ENCODE peak calls at places on chromosomes 5 and 9, in eight cellular contexts. Y is foreskin fibroblast; W is BJ; U is fibroblast of the aortic adventitia; M is heart left ventricle; C is AG09319; B is mesothelial cell of epicardium; V is CD8-positive, alpha-beta T cell. K is an unnamed sample.

GRCh38 chr5:127562252-127562651 is 44.8 kb downstream of the PRRC1 start:
- DNase-seq in Y (peak), W (no peak), U (peak), M (peak), C (no peak), B (no peak), V (no peak), K (peak)

GRCh38 chr5:55533806-55534435 is 843 bp downstream of the PLPP1 start:
- DNase-seq in Y (peak), W (no peak), U (peak), M (no peak), C (no peak), B (peak), V (no peak), K (peak)

GRCh38 chr5:82440041-82440440 is 161.9 kb upstream of the RPS23 start:
- DNase-seq in Y (no peak), W (no peak), U (peak), M (no peak), C (no peak), B (no peak), V (no peak), K (peak)

GRCh38 chr9:21964925-21965385 is 29.2 kb downstream of the CDKN2A start:
- DNase-seq in Y (peak), W (no peak), U (peak), M (no peak), C (no peak), B (no peak), V (peak), K (peak)

GRCh38 chr5:150075806-150076205 is 10.5 kb downstream of the CSF1R start:
- DNase-seq in Y (peak), W (no peak), U (no peak), M (no peak), C (no peak), B (no peak), V (no peak), K (no peak)

GRCh38 chr9:35488019-35488418 is 1.9 kb upstream of the RUSC2 start:
- DNase-seq in Y (peak), W (no peak), U (no peak), M (peak), C (peak), B (no peak), V (no peak), K (peak)

GRCh38 chr5:135206862-135207261 is 172.8 kb upstream of the PITX1 start:
- DNase-seq in Y (no peak), W (no peak), U (no peak), M (no peak), C (no peak), B (no peak), V (no peak), K (no peak)

GRCh38 chr9:122218885-122219855 is 9.6 kb downstream of the LHX6 start:
- DNase-seq in Y (peak), W (no peak), U (peak), M (no peak), C (no peak), B (no peak), V (no peak), K (no peak)

GRCh38 chr9:6938447-6938846 is 180.7 kb downstream of the KDM4C start:
- DNase-seq in Y (peak), W (peak), U (peak), M (no peak), C (peak), B (no peak), V (no peak), K (peak)

GRCh38 chr5:141320225-141321169 is at the start of gene TAF7:
- DNase-seq in Y (peak), W (peak), U (peak), M (peak), C (peak), B (peak), V (peak), K (peak)

GRCh38 chr9:72753261-72753893 is 199.5 kb downstream of the ALDH1A1 start:
- DNase-seq in Y (peak), W (no peak), U (peak), M (no peak), C (no peak), B (no peak), V (no peak), K (peak)

GRCh38 chr5:154826-155225 is 36.5 kb upstream of the LRRC14B start:
- DNase-seq in Y (no peak), W (no peak), U (no peak), M (no peak), C (no peak), B (no peak), V (no peak), K (no peak)

GRCh38 chr9:117548556-117548955 is 133.7 kb upstream of the ASTN2 start:
- DNase-seq in Y (no peak), W (no peak), U (no peak), M (no peak), C (no peak), B (no peak), V (no peak), K (no peak)

GRCh38 chr5:151699071-151699901 is 12.6 kb upstream of the SPARC start:
- DNase-seq in Y (peak), W (peak), U (peak), M (peak), C (peak), B (peak), V (no peak), K (peak)

GRCh38 chr5:2326603-2327002 is 424.9 kb downstream of the IRX2 start:
- DNase-seq in Y (no peak), W (no peak), U (no peak), M (no peak), C (no peak), B (no peak), V (no peak), K (no peak)

GRCh38 chr9:134525841-134526797 is 115.5 kb upstream of the COL5A1 start:
- DNase-seq in Y (peak), W (no peak), U (peak), M (peak), C (no peak), B (no peak), V (no peak), K (peak)

GRCh38 chr9:133379153-133380086 is 3.3 kb downstream of the STKLD1 start:
- DNase-seq in Y (no peak), W (no peak), U (no peak), M (no peak), C (no peak), B (no peak), V (no peak), K (no peak)

GRCh38 chr5:9126490-9126889 is 419.4 kb downstream of the SEMA5A start:
- DNase-seq in Y (no peak), W (no peak), U (no peak), M (no peak), C (no peak), B (no peak), V (no peak), K (no peak)

GRCh38 chr5:143019614-143020515 is 249.7 kb downstream of the ARHGAP26 start:
- DNase-seq in Y (no peak), W (no peak), U (no peak), M (no peak), C (no peak), B (no peak), V (no peak), K (no peak)

GRCh38 chr9:114538241-114538640 is 33.0 kb upstream of the WHRN start:
- DNase-seq in Y (no peak), W (no peak), U (no peak), M (no peak), C (no peak), B (no peak), V (peak), K (no peak)
- TF ChIP-seq CTCF in Y (no peak), W (no peak), U (no peak), M (no peak), C (no peak), B (no peak), V (no peak), K (no peak)

GRCh38 chr5:96826071-96826470 is 18.3 kb upstream of the ERAP1 start:
- DNase-seq in Y (no peak), W (no peak), U (no peak), M (no peak), C (no peak), B (no peak), V (no peak), K (no peak)

GRCh38 chr5:96823900-96824351 is 16.2 kb upstream of the ERAP1 start:
- DNase-seq in Y (peak), W (peak), U (peak), M (no peak), C (peak), B (no peak), V (no peak), K (peak)

GRCh38 chr5:96825243-96825642 is 17.5 kb upstream of the ERAP1 start:
- DNase-seq in Y (no peak), W (no peak), U (no peak), M (no peak), C (no peak), B (no peak), V (no peak), K (no peak)

GRCh38 chr5:96834016-96834415 is 26.3 kb upstream of the ERAP1 start:
- DNase-seq in Y (no peak), W (no peak), U (no peak), M (no peak), C (no peak), B (no peak), V (no peak), K (no peak)

DNA sequence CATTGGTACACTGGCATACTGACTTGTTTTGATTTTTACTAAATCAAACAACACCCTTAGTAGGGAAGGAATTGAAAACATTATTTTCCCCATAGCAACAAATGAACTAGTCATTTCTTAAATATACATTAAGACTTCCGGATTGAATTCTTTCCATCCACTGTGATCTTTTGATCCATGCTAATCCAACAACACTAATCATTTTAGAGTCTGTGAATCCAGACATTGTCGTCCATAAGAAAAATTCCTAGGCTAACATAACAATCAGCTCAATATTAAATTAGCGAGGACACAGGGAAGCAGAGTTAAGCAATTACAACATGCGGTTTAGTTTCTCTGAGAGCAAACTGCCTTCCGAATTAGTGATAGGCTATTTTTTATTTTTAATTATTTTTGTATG is 21.6 kb upstream of the ERAP1 start:
- DNase-seq in Y (no peak), W (no peak), U (no peak), M (no peak), C (no peak), B (no peak), V (no peak), K (no peak)
- TF ChIP-seq CTCF in Y (no peak), W (no peak), U (no peak), M (no peak), C (no peak), B (no peak), V (no peak), K (no peak)

GRCh38 chr9:15967068-15967467 is 414.2 kb downstream of the CCDC171 start:
- DNase-seq in Y (no peak), W (no peak), U (no peak), M (no peak), C (no peak), B (no peak), V (no peak), K (no peak)
- TF ChIP-seq CTCF in Y (no peak), W (peak), U (no peak), M (no peak), C (no peak), B (no peak), V (no peak), K (no peak)

DNA sequence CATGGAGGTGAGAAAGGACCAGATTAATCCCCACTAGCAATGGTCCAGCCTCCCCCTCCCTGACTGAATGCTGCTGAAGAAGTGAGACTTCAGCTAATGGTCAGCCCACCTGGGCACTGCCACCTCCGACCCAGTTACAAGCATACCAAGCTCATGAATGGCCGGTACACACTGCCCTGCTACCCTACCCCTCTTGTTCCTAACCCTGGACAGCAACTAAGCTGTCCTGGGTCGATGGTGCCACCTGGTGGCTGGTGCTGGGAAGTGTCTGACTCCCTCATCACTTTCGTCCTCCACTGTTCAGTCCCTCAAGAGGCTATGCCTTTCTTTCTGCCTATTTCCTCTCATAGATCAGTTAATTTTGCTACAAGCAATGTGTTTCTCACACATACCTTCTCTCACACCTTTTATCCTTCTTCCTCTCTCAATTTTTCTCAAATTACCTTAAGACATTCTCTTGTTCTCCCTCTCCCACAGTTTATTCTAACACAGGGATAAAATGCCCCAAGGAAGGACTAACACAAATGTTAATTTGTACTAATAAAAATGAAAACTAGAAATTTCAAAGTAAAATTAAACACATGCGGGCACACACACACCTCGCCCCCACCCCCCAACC is 42.4 kb downstream of the PAX5 start:
- DNase-seq in Y (no peak), W (no peak), U (peak), M (no peak), C (no peak), B (no peak), V (no peak), K (peak)
- TF ChIP-seq CTCF in Y (peak), W (peak), U (peak), M (peak), C (peak), B (peak), V (no peak), K (peak)